ENCODE peak calls at places on chromosome 11, in seven cellular contexts. One of them, this sample, is unnamed.

GRCh38 chr11:100759106-100759505 is 72.0 kb downstream of the ARHGAP42 start:
- DNase-seq in stromal cell of bone marrow: no peak
- DNase-seq in non-pigmented ciliary epithelial cell: no peak
- DNase-seq in activated CD4-positive, alpha-beta T cell treated with anti-CD3 and anti-CD28 coated beads for 24 hours: no peak
- DNase-seq in effector CD4-positive, alpha-beta T cell: no peak
- DNase-seq in ELF-1: peak; percentile 69
- DNase-seq in stimulated activated naive CD4-positive, alpha-beta T cell: no peak
- DNase-seq in this sample: no peak

GRCh38 chr11:75431533-75432525 is 1.2 kb downstream of the KLHL35 start:
- DNase-seq in stromal cell of bone marrow: no peak
- DNase-seq in non-pigmented ciliary epithelial cell: no peak
- DNase-seq in activated CD4-positive, alpha-beta T cell treated with anti-CD3 and anti-CD28 coated beads for 24 hours: no peak
- DNase-seq in effector CD4-positive, alpha-beta T cell: no peak
- DNase-seq in ELF-1: no peak
- DNase-seq in stimulated activated naive CD4-positive, alpha-beta T cell: no peak
- DNase-seq in this sample: no peak

GRCh38 chr11:118310781-118311485 is 6.4 kb downstream of the CD3E start:
- DNase-seq in stromal cell of bone marrow: no peak
- DNase-seq in non-pigmented ciliary epithelial cell: no peak
- DNase-seq in activated CD4-positive, alpha-beta T cell treated with anti-CD3 and anti-CD28 coated beads for 24 hours: no peak
- DNase-seq in effector CD4-positive, alpha-beta T cell: no peak
- DNase-seq in ELF-1: no peak
- DNase-seq in stimulated activated naive CD4-positive, alpha-beta T cell: no peak
- DNase-seq in this sample: no peak

GRCh38 chr11:14270690-14271542 is 88.1 kb downstream of the RRAS2 start:
- DNase-seq in stromal cell of bone marrow: no peak
- DNase-seq in non-pigmented ciliary epithelial cell: no peak
- DNase-seq in activated CD4-positive, alpha-beta T cell treated with anti-CD3 and anti-CD28 coated beads for 24 hours: no peak
- DNase-seq in effector CD4-positive, alpha-beta T cell: no peak
- DNase-seq in ELF-1: no peak
- DNase-seq in stimulated activated naive CD4-positive, alpha-beta T cell: no peak
- DNase-seq in this sample: no peak

GRCh38 chr11:32333335-32333991 is 101.9 kb downstream of the WT1 start:
- DNase-seq in stromal cell of bone marrow: peak; percentile 36
- DNase-seq in non-pigmented ciliary epithelial cell: peak; percentile 17
- DNase-seq in activated CD4-positive, alpha-beta T cell treated with anti-CD3 and anti-CD28 coated beads for 24 hours: peak; percentile 7
- DNase-seq in effector CD4-positive, alpha-beta T cell: no peak
- DNase-seq in ELF-1: peak; percentile 62
- DNase-seq in stimulated activated naive CD4-positive, alpha-beta T cell: no peak
- DNase-seq in this sample: peak; percentile 51

GRCh38 chr11:67732045-67732787 is 57.8 kb upstream of the ALDH3B2 start:
- DNase-seq in stromal cell of bone marrow: no peak
- DNase-seq in non-pigmented ciliary epithelial cell: no peak
- DNase-seq in activated CD4-positive, alpha-beta T cell treated with anti-CD3 and anti-CD28 coated beads for 24 hours: peak; percentile 21
- DNase-seq in effector CD4-positive, alpha-beta T cell: peak; percentile 32
- DNase-seq in ELF-1: no peak
- DNase-seq in stimulated activated naive CD4-positive, alpha-beta T cell: peak; percentile 13
- DNase-seq in this sample: no peak

GRCh38 chr11:623999-624704 is 603 bp downstream of the CDHR5 start:
- DNase-seq in stromal cell of bone marrow: no peak
- DNase-seq in non-pigmented ciliary epithelial cell: no peak
- DNase-seq in activated CD4-positive, alpha-beta T cell treated with anti-CD3 and anti-CD28 coated beads for 24 hours: no peak
- DNase-seq in effector CD4-positive, alpha-beta T cell: no peak
- DNase-seq in ELF-1: no peak
- DNase-seq in stimulated activated naive CD4-positive, alpha-beta T cell: no peak
- DNase-seq in this sample: no peak

GRCh38 chr11:67266424-67267187 is at the start of gene GRK2:
- DNase-seq in stromal cell of bone marrow: no peak
- DNase-seq in non-pigmented ciliary epithelial cell: no peak
- DNase-seq in activated CD4-positive, alpha-beta T cell treated with anti-CD3 and anti-CD28 coated beads for 24 hours: no peak
- DNase-seq in effector CD4-positive, alpha-beta T cell: no peak
- DNase-seq in ELF-1: no peak
- DNase-seq in stimulated activated naive CD4-positive, alpha-beta T cell: no peak
- DNase-seq in this sample: no peak

This sample was measured in prostate gland.